ENCODE peak calls at places on chromosome 21, in seven cellular contexts. T, O, G, E, M, D and L are unnamed samples.

GRCh38 chr21:41043008-41043407 is 125.0 kb upstream of the BACE2 start:
- DNase-seq in T (no peak), O (no peak), G (no peak), E (peak), M (no peak), D (no peak), L (no peak)

GRCh38 chr21:25350056-25350455 is 257.2 kb downstream of the MRPL39 start:
- DNase-seq in T (no peak), O (no peak), G (peak), E (no peak), M (no peak), D (peak), L (peak)

GRCh38 chr21:36320421-36321324 is 676 bp downstream of the MORC3 start:
- DNase-seq in T (peak), O (no peak), G (peak), E (peak), M (peak), D (peak), L (peak)

GRCh38 chr21:38299651-38300050 is 42.9 kb downstream of the KCNJ15 start:
- DNase-seq in T (no peak), O (no peak), G (no peak), E (no peak), M (no peak), D (no peak), L (no peak)

GRCh38 chr21:28769683-28770082 is 223.0 kb downstream of the LTN1 start:
- DNase-seq in T (no peak), O (no peak), G (no peak), E (no peak), M (no peak), D (no peak), L (no peak)

GRCh38 chr21:39020751-39021474 is 162.3 kb downstream of the PSMG1 start:
- DNase-seq in T (no peak), O (no peak), G (peak), E (no peak), M (no peak), D (peak), L (no peak)

GRCh38 chr21:43864806-43865470 is at the start of gene AGPAT3:
- DNase-seq in T (peak), O (no peak), G (no peak), E (peak), M (no peak), D (no peak), L (peak)

GRCh38 chr21:39696620-39697019 is 48.4 kb upstream of the IGSF5 start:
- DNase-seq in T (no peak), O (peak), G (no peak), E (no peak), M (no peak), D (no peak), L (no peak)

GRCh38 chr21:41360072-41360821 is 1.6 kb upstream of the MX2 start:
- DNase-seq in T (no peak), O (peak), G (no peak), E (peak), M (no peak), D (peak), L (no peak)

GRCh38 chr21:39972471-39972870 is 105.2 kb downstream of the PCP4 start:
- DNase-seq in T (no peak), O (no peak), G (no peak), E (no peak), M (no peak), D (no peak), L (peak)

GRCh38 chr21:41235214-41235613 is 67.3 kb downstream of the BACE2 start:
- DNase-seq in T (no peak), O (no peak), G (no peak), E (no peak), M (no peak), D (no peak), L (no peak)

GRCh38 chr21:23936224-23936623 is 1671.1 kb downstream of the MRPL39 start:
- DNase-seq in T (no peak), O (no peak), G (no peak), E (no peak), M (no peak), D (peak), L (peak)

GRCh38 chr21:22456241-22456640 is 1458.0 kb downstream of the NCAM2 start:
- DNase-seq in T (no peak), O (no peak), G (no peak), E (no peak), M (no peak), D (no peak), L (no peak)

GRCh38 chr21:43608225-43608624 is 51.1 kb downstream of the HSF2BP start:
- DNase-seq in T (no peak), O (no peak), G (peak), E (no peak), M (no peak), D (peak), L (no peak)

GRCh38 chr21:39707316-39707715 is 37.7 kb upstream of the IGSF5 start:
- DNase-seq in T (no peak), O (no peak), G (no peak), E (no peak), M (no peak), D (no peak), L (no peak)

GRCh38 chr21:26170471-26171309 is at the start of gene APP:
- DNase-seq in T (peak), O (peak), G (peak), E (no peak), M (peak), D (peak), L (peak)

GRCh38 chr21:40143822-40144525 is 276.7 kb downstream of the PCP4 start:
- DNase-seq in T (peak), O (no peak), G (peak), E (peak), M (no peak), D (peak), L (peak)

GRCh38 chr21:17679002-17679600 is 66.4 kb upstream of the BTG3 start:
- DNase-seq in T (no peak), O (no peak), G (peak), E (peak), M (peak), D (peak), L (peak)

GRCh38 chr21:32886339-32886738 is 114.8 kb upstream of the PAXBP1 start:
- DNase-seq in T (no peak), O (no peak), G (no peak), E (no peak), M (peak), D (no peak), L (no peak)

DNA sequence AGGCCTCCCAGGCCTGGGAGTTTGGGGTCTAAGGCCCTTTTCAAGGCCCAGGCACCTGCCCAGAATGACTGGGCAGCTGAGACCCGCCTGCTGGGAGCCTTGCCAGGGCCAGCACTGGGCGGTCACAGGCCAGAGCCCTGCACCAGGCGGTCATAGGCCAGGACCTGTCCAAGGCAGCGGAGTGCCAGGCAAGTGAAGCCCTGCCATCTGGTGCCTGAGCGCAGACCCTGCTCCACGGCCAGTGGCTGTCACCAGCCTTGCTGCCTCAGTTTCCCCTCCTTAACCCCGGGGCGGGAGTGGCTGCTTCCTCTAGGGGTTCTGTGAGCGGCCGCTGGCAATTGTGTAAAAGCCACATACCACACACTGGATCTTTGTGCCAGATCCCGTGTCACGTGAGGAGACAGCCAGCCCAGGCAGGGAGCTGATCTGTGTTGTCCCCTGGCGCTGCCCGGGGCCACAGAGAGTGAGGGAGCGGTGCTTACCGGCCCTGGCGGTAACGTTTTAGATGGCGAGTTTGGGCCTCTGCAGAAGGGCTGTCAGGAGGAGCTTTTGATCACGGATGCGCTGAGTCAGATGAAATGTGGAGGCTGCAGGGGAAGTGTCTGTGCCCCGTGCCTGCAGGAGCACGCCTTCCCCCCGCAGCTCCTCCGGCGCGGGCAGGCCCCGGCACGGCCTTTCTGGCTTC is 4.6 kb downstream of the COL18A1 start:
- DNase-seq in T (peak), O (no peak), G (no peak), E (no peak), M (no peak), D (no peak), L (no peak)
- TF ChIP-seq CTCF in T (no peak), O (no peak), G (no peak), E (no peak), M (no peak), D (no peak), L (no peak)

GRCh38 chr21:31875424-31876097 is 2.7 kb downstream of the HUNK start:
- DNase-seq in T (no peak), O (no peak), G (no peak), E (no peak), M (no peak), D (no peak), L (peak)

GRCh38 chr21:31879911-31880310 is 7.1 kb downstream of the HUNK start:
- DNase-seq in T (no peak), O (no peak), G (no peak), E (no peak), M (no peak), D (no peak), L (no peak)

GRCh38 chr21:31878831-31879230 is 6.0 kb downstream of the HUNK start:
- DNase-seq in T (no peak), O (no peak), G (no peak), E (no peak), M (no peak), D (no peak), L (no peak)

GRCh38 chr21:31879251-31879650 is 6.4 kb downstream of the HUNK start:
- DNase-seq in T (no peak), O (no peak), G (no peak), E (no peak), M (no peak), D (no peak), L (no peak)

DNA sequence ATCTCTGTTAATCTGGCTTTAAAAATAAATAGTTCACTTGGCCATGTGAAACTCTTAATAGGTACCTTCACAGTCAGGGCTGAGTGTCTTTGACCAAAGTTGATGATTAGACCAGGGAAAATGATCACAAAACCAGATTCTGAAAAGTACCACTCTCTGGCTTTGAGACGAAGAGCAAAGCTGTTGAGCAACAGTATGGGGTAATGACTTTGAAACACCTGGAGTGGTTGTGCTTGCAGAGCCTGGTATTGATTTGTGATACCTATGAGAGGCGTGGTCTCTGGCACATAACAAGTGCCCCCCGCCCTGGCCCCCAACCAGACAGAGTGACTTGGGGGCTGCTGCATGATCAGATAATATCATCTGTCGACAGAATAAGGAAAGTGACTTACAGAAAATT is 4.7 kb downstream of the HUNK start:
- DNase-seq in T (no peak), O (no peak), G (no peak), E (no peak), M (no peak), D (no peak), L (no peak)
- H3K27ac ChIP-seq in T (no peak), O (no peak), G (no peak), E (no peak), M (no peak), D (no peak), L (peak)

GRCh38 chr21:16457498-16457897 is 727.7 kb downstream of the USP25 start:
- DNase-seq in T (no peak), O (no peak), G (no peak), E (no peak), M (no peak), D (no peak), L (no peak)

GRCh38 chr21:16455978-16456377 is 726.2 kb downstream of the USP25 start:
- DNase-seq in T (no peak), O (no peak), G (no peak), E (no peak), M (no peak), D (no peak), L (no peak)

GRCh38 chr21:16455526-16455925 is 725.7 kb downstream of the USP25 start:
- DNase-seq in T (no peak), O (no peak), G (no peak), E (no peak), M (no peak), D (no peak), L (no peak)

GRCh38 chr21:16460936-16461335 is 731.2 kb downstream of the USP25 start:
- DNase-seq in T (no peak), O (no peak), G (no peak), E (no peak), M (no peak), D (no peak), L (no peak)
- TF ChIP-seq CTCF in T (no peak), O (no peak), G (peak), E (peak), M (no peak), D (no peak), L (no peak)

DNA sequence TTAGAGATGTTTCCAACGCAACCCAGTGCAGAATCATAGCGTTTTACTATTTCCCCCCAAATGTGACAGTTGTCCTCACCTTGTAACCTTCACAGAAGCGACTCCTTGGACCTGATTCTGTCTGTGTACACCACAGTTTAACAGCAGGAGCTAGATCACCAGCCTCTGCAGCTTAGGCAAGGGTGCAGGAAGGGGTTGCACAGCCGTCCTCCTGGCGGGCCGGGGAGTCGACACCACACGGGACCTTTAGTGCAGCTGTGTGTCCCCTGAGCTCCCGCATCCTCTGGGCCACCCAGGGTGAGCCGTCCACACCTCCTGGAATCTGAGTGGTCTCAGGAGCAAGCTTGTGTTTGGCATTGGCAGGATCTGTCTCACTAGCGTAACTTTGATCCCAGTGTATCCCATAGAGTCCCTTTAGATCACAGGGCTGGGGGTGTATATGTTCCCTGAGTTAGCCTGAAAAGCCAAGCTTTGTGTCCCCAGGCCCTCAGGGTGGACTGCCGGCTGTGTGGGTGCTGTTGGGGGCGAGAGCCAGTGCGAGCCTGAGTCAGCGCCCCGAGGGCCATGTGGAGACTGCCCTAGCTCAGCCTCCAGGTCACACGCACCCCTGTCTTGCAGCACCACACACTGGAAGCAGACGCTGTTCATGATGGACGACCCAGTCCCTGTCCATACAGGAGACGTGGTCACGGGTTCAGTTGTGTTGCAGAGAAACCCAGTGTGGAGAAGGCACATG is 27.5 kb downstream of the PRMT2 start:
- DNase-seq in T (no peak), O (no peak), G (no peak), E (no peak), M (no peak), D (no peak), L (no peak)
- H3K27ac ChIP-seq in T (no peak), O (no peak), G (no peak), E (no peak), M (no peak), D (no peak), L (no peak)